ENCODE peak calls at places on chromosomes 12 and 14, in four cellular contexts. A is neural progenitor cell, M is lung, Y is thoracic aorta. V is an unnamed sample. For H3K9me3, the result is how much of the 10 kb centered on the place peaks cover.

GRCh38 chr14:79424462-79424861 is 786.8 kb downstream of the DIO2 start:
- DNase-seq in A (no peak), M (no peak), Y (no peak), V (no peak)

GRCh38 chr12:22518998-22519397 is 25.3 kb downstream of the C2CD5 start:
- DNase-seq in A (no peak), M (no peak), Y (no peak), V (no peak)

GRCh38 chr12:101781834-101782543 is 42.7 kb upstream of the SYCP3 start:
- DNase-seq in A (no peak), M (no peak), Y (no peak), V (no peak)

GRCh38 chr12:111773801-111774551 is 7.2 kb downstream of the ALDH2 start:
- DNase-seq in A (peak), M (peak), Y (no peak), V (peak)

GRCh38 chr12:123714302-123714627 is 2.1 kb downstream of the ATP6V0A2 start:
- DNase-seq in A (no peak), M (no peak), Y (no peak), V (no peak)

GRCh38 chr14:73553845-73554244 is 4.9 kb downstream of the HEATR4 start:
- DNase-seq in A (peak), M (no peak), Y (no peak), V (no peak)

GRCh38 chr12:13097526-13097925 is 5.9 kb downstream of the GSG1 start:
- DNase-seq in A (no peak), M (no peak), Y (no peak), V (no peak)

GRCh38 chr14:102510616-102511520 is 1.3 kb upstream of the ANKRD9 start:
- DNase-seq in A (peak), M (no peak), Y (no peak), V (no peak)

GRCh38 chr14:42378274-42378673 is 771.6 kb downstream of the LRFN5 start:
- DNase-seq in A (no peak), M (no peak), Y (no peak), V (no peak)

GRCh38 chr12:59070534-59070933 is 150.2 kb upstream of the LRIG3 start:
- DNase-seq in A (no peak), M (no peak), Y (no peak), V (no peak)

GRCh38 chr12:62194616-62195015 is 65.6 kb upstream of the USP15 start:
- DNase-seq in A (no peak), M (no peak), Y (no peak), V (no peak)

GRCh38 chr12:52053570-52054209 is 2.4 kb downstream of the NR4A1 start:
- DNase-seq in A (no peak), M (no peak), Y (no peak), V (no peak)

GRCh38 chr14:80390911-80391310 is 179.6 kb upstream of the DIO2 start:
- DNase-seq in A (peak), M (no peak), Y (no peak), V (no peak)

GRCh38 chr12:1319215-1319614 is 275.2 kb downstream of the FBXL14 start:
- DNase-seq in A (no peak), M (no peak), Y (no peak), V (no peak)

GRCh38 chr12:106010746-106011145 is 128.0 kb downstream of the NUAK1 start:
- DNase-seq in A (no peak), M (no peak), Y (no peak), V (no peak)

GRCh38 chr12:108526482-108527234 is 11.6 kb downstream of the FICD start:
- DNase-seq in A (peak), M (no peak), Y (no peak), V (no peak)

GRCh38 chr12:49930515-49931288 is 19.8 kb upstream of the AQP2 start:
- DNase-seq in A (no peak), M (no peak), Y (no peak), V (no peak)

GRCh38 chr14:82223276-82223675 is 689.6 kb upstream of the SEL1L start:
- DNase-seq in A (no peak), M (no peak), Y (no peak), V (no peak)

GRCh38 chr12:130119241-130119861 is 42.9 kb upstream of the FZD10 start:
- DNase-seq in A (no peak), M (no peak), Y (no peak), V (no peak)

GRCh38 chr12:126558810-126559209 is 1493.6 kb downstream of the AACS start:
- DNase-seq in A (no peak), M (no peak), Y (no peak), V (no peak)

GRCh38 chr12:56258820-56259183 is 618 bp upstream of the ANKRD52 start:
- DNase-seq in A (no peak), M (no peak), Y (no peak), V (no peak)

GRCh38 chr14:21241218-21241819 is 27.9 kb downstream of the HNRNPC start:
- DNase-seq in A (no peak), M (no peak), Y (no peak), V (no peak)

GRCh38 chr12:42611571-42612257 is 22.2 kb upstream of the PRICKLE1 start:
- DNase-seq in A (no peak), M (no peak), Y (no peak), V (no peak)

GRCh38 chr12:46858368-46858767 is 32.6 kb upstream of the SLC38A4 start:
- DNase-seq in A (peak), M (no peak), Y (no peak), V (no peak)
- H3K9me3 ChIP-seq in A (under half), M (under half), Y (under half), V (under half)

GRCh38 chr12:23980826-23981225 is 31.4 kb upstream of the SOX5 start:
- DNase-seq in A (no peak), M (no peak), Y (no peak), V (no peak)
- TF ChIP-seq CTCF in A (no peak), M (no peak), Y (no peak), V (no peak)

GRCh38 chr14:100306506-100307214 is 416 bp upstream of the SLC25A29 start:
- DNase-seq in A (peak), M (peak), Y (peak), V (peak)

GRCh38 chr14:100303925-100304324 is 2.3 kb downstream of the SLC25A29 start:
- DNase-seq in A (peak), M (no peak), Y (no peak), V (no peak)

GRCh38 chr14:100305446-100306255 is 593 bp downstream of the SLC25A29 start:
- DNase-seq in A (peak), M (no peak), Y (no peak), V (no peak)

GRCh38 chr14:100306256-100306505 is at the start of gene SLC25A29:
- DNase-seq in A (no peak), M (no peak), Y (no peak), V (no peak)

GRCh38 chr14:100304825-100305445 is 1.3 kb downstream of the SLC25A29 start:
- DNase-seq in A (peak), M (peak), Y (no peak), V (peak)
- H3K27ac ChIP-seq in A (peak), M (peak), Y (peak), V (peak)

GRCh38 chr12:131123817-131124216 is 170.1 kb downstream of the ADGRD1 start:
- DNase-seq in A (no peak), M (no peak), Y (no peak), V (no peak)
- H3K9me3 ChIP-seq in A (under half), M (under half), Y (under half), V (under half)

GRCh38 chr14:53408175-53408879 is 255.2 kb upstream of the DDHD1 start:
- DNase-seq in A (no peak), M (no peak), Y (no peak), V (no peak)

GRCh38 chr14:53409289-53409688 is 256.2 kb upstream of the DDHD1 start:
- DNase-seq in A (no peak), M (no peak), Y (no peak), V (no peak)

GRCh38 chr14:53409974-53410373 is 256.9 kb upstream of the DDHD1 start:
- DNase-seq in A (no peak), M (no peak), Y (no peak), V (no peak)

GRCh38 chr14:53411110-53411509 is 258.0 kb upstream of the DDHD1 start:
- DNase-seq in A (no peak), M (no peak), Y (no peak), V (no peak)

DNA sequence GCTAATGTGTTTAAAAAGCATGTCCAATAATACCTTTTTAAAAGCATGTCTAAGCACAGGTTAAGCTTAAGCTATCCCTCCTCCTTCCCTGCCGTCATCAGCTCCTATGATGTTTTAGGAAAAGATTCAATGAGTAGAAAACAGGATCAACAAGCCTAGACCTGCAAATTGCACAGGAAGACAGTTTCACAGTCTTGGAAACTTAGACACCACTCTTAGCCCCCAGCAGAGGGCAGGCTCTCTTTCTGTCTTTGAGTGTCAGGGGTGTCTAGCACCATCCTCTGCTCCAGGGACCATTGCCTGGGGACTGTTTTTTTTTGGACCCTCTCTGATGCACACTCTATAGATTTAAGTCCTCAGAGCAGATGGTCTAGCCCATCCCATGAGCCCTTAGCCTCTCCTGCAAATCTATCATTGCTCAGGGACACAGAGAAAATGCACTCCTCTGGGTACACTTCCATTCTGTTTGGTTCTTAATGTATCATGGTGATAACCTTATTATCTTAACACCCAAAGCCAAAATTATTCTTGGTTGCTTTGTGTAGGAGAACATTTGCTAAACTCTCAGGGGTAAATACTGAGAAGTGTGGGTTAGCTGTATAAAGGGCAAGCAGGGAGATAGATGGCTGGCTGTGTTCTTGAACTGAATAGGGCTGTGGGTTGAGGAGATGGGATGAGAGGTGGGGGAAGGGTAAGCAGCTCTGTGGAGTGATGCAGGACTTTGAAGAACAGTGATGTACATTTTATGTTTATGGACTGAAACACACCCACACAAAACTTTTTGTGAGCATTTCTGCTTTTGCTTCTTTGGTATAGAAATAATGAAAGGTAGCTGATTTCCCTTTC is 259.9 kb upstream of the DDHD1 start:
- DNase-seq in A (peak), M (no peak), Y (no peak), V (no peak)
- TF ChIP-seq CTCF in A (peak), M (no peak), Y (no peak), V (peak)

DNA sequence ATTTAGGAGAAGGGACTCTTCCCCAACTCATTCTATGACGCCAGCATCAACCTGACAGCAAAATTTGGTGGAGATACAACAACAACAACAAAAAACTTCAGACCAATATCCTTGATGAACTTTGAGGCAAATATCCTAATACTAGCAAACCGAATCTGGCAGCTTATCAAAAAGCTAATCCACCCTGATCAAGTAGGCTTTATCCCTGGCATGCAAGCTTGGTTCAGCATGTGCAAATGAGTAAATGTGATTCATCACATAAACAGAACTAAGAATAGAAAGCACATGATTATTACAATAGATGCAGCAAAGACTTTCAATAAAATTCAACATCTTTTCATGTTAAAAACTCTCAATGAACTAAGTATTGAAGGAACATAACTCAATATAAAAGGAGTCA is 233.5 kb downstream of the CCDC59 start:
- DNase-seq in A (no peak), M (no peak), Y (no peak), V (no peak)
- H3K27ac ChIP-seq in A (no peak), M (no peak), Y (no peak), V (no peak)

GRCh38 chr12:95731519-95731958 is 59.0 kb downstream of the NTN4 start:
- DNase-seq in A (no peak), M (no peak), Y (no peak), V (no peak)
- H3K9me3 ChIP-seq in A (under half), M (under half), Y (under half), V (under half)

GRCh38 chr12:109885616-109886015 is 5.3 kb upstream of the GLTP start:
- DNase-seq in A (no peak), M (no peak), Y (no peak), V (no peak)

GRCh38 chr12:109892165-109892715 is 7.8 kb upstream of the TCHP start:
- DNase-seq in A (no peak), M (no peak), Y (no peak), V (no peak)

GRCh38 chr12:109890620-109891019 is 9.5 kb upstream of the TCHP start:
- DNase-seq in A (no peak), M (no peak), Y (no peak), V (no peak)

GRCh38 chr12:109892748-109893147 is 7.3 kb upstream of the TCHP start:
- DNase-seq in A (no peak), M (no peak), Y (no peak), V (no peak)

GRCh38 chr12:109888179-109889020 is 8.1 kb upstream of the GLTP start:
- DNase-seq in A (no peak), M (no peak), Y (no peak), V (no peak)
- TF ChIP-seq CTCF in A (no peak), M (no peak), Y (no peak), V (no peak)

GRCh38 chr14:61706096-61706690 is 10.9 kb downstream of the HIF1A start:
- DNase-seq in A (no peak), M (no peak), Y (no peak), V (no peak)
- H3K27ac ChIP-seq in A (no peak), M (no peak), Y (no peak), V (no peak)